ENCODE peak calls at places on chromosomes 1 and 21, in seven cellular contexts. F is NCI-H2029 treated with DMSO at 0.1 percent for 48 hours; R is GM04503; Q is D341Med; C is GM12864; O is mucosa of descending colon; U is activated CD4-positive, alpha-beta T cell treated with anti-CD3 and anti-CD28 coated beads for 48 hours. B is an unnamed sample.

GRCh38 chr1:207831517-207832327 is 79.2 kb downstream of the CD34 start:
- DNase-seq in F (no peak), R (no peak), Q (no peak), C (peak; percentile 75), O (peak; percentile 29), U (peak; percentile 67), B (no peak)

GRCh38 chr1:6358757-6359567 is 34.6 kb downstream of the ACOT7 start:
- DNase-seq in F (no peak), R (peak; percentile 25), Q (peak; percentile 33), C (no peak), O (peak; percentile 64), U (peak; percentile 50), B (no peak)

GRCh38 chr1:31196685-31197084 is 43.0 kb downstream of the NKAIN1 start:
- DNase-seq in F (no peak), R (peak; percentile 57), Q (no peak), C (no peak), O (no peak), U (no peak), B (peak; percentile 40)

GRCh38 chr1:208381481-208381880 is 137.3 kb upstream of the PLXNA2 start:
- DNase-seq in F (no peak), R (no peak), Q (no peak), C (no peak), O (no peak), U (no peak), B (no peak)

GRCh38 chr1:43912607-43913006 is 21.0 kb upstream of the ARTN start:
- DNase-seq in F (no peak), R (peak; percentile 48), Q (no peak), C (no peak), O (no peak), U (no peak), B (peak; percentile 54)

GRCh38 chr1:19661721-19662228 is 2.9 kb upstream of the HTR6 start:
- DNase-seq in F (no peak), R (no peak), Q (no peak), C (no peak), O (peak; percentile 76), U (peak; percentile 64), B (no peak)

GRCh38 chr1:189804352-189804751 is 673.3 kb downstream of the BRINP3 start:
- DNase-seq in F (no peak), R (no peak), Q (no peak), C (no peak), O (no peak), U (no peak), B (no peak)

GRCh38 chr1:225746361-225747179 is 31.1 kb upstream of the SRP9 start:
- DNase-seq in F (peak; percentile 79), R (peak; percentile 80), Q (peak; percentile 60), C (no peak), O (peak; percentile 72), U (no peak), B (peak; percentile 65)

GRCh38 chr1:3431266-3431665 is 23.2 kb upstream of the ARHGEF16 start:
- DNase-seq in F (no peak), R (no peak), Q (peak; percentile 64), C (no peak), O (no peak), U (no peak), B (no peak)

GRCh38 chr21:20537162-20537561 is 461.0 kb upstream of the NCAM2 start:
- DNase-seq in F (no peak), R (no peak), Q (no peak), C (no peak), O (no peak), U (no peak), B (no peak)

GRCh38 chr1:111596499-111596898 is 23.1 kb upstream of the RAP1A start:
- DNase-seq in F (no peak), R (no peak), Q (no peak), C (no peak), O (peak; percentile 49), U (peak; percentile 62), B (no peak)

GRCh38 chr1:237811633-237812032 is 79.1 kb downstream of the ZP4 start:
- DNase-seq in F (no peak), R (no peak), Q (no peak), C (no peak), O (no peak), U (no peak), B (no peak)

GRCh38 chr1:207000641-207001291 is 30.5 kb upstream of the FCAMR start:
- DNase-seq in F (no peak), R (no peak), Q (no peak), C (no peak), O (no peak), U (no peak), B (no peak)

GRCh38 chr1:181073638-181074037 is 14.9 kb upstream of the IER5 start:
- DNase-seq in F (no peak), R (no peak), Q (no peak), C (no peak), O (no peak), U (no peak), B (no peak)

GRCh38 chr1:215636258-215636965 is 69.3 kb downstream of the KCTD3 start:
- DNase-seq in F (no peak), R (peak; percentile 52), Q (no peak), C (no peak), O (peak; percentile 41), U (no peak), B (peak; percentile 66)

GRCh38 chr21:34365794-34366193 is 2.0 kb downstream of the KCNE2 start:
- DNase-seq in F (no peak), R (no peak), Q (no peak), C (no peak), O (no peak), U (no peak), B (no peak)

GRCh38 chr1:168531605-168532345 is 12.0 kb downstream of the XCL2 start:
- DNase-seq in F (no peak), R (no peak), Q (no peak), C (no peak), O (no peak), U (no peak), B (no peak)

GRCh38 chr1:43614891-43615290 is 35.1 kb upstream of the KDM4A start:
- DNase-seq in F (no peak), R (no peak), Q (no peak), C (no peak), O (no peak), U (no peak), B (no peak)

GRCh38 chr1:1001631-1002300 is 1.9 kb upstream of the HES4 start:
- DNase-seq in F (no peak), R (no peak), Q (peak; percentile 90), C (no peak), O (peak; percentile 84), U (peak; percentile 78), B (no peak)

GRCh38 chr1:207817778-207818751 is 66.2 kb downstream of the CD46 start:
- DNase-seq in F (no peak), R (no peak), Q (no peak), C (no peak), O (no peak), U (no peak), B (no peak)

B was measured in AG09309.